ENCODE peak calls at places on chromosome 3, in four cellular contexts. H is stomach, X is tibial artery, G is left ventricle myocardium inferior. T is an unnamed sample.

GRCh38 chr3:48273594-48274211 is 32.8 kb downstream of the ZNF589 start:
- DNase-seq in H (peak; percentile 57), X (peak; percentile 47), G (no peak), T (peak; percentile 47)

GRCh38 chr3:181901626-181902025 is 189.9 kb downstream of the SOX2 start:
- DNase-seq in H (no peak), X (no peak), G (no peak), T (no peak)

GRCh38 chr3:25906132-25906906 is 116.4 kb downstream of the OXSM start:
- DNase-seq in H (no peak), X (no peak), G (no peak), T (no peak)

GRCh38 chr3:39277893-39278615 is 1.8 kb downstream of the CX3CR1 start:
- DNase-seq in H (no peak), X (no peak), G (no peak), T (no peak)

GRCh38 chr3:65883614-65884013 is 155.1 kb downstream of the MAGI1 start:
- DNase-seq in H (no peak), X (no peak), G (no peak), T (no peak)

GRCh38 chr3:128549283-128550112 is 56.5 kb upstream of the GATA2 start:
- DNase-seq in H (peak; percentile 29), X (peak; percentile 40), G (peak; percentile 70), T (peak; percentile 82)

GRCh38 chr3:117939628-117940027 is 1095.0 kb downstream of the IGSF11 start:
- DNase-seq in H (no peak), X (no peak), G (no peak), T (no peak)

GRCh38 chr3:192514081-192514753 is 213.1 kb downstream of the FGF12 start:
- DNase-seq in H (no peak), X (no peak), G (no peak), T (no peak)

GRCh38 chr3:51997935-51998596 is 2.4 kb upstream of the RPL29 start:
- DNase-seq in H (no peak), X (no peak), G (no peak), T (no peak)

GRCh38 chr3:178494376-178494775 is 41.9 kb upstream of the KCNMB2 start:
- DNase-seq in H (no peak), X (no peak), G (no peak), T (no peak)

GRCh38 chr3:156725706-156726105 is 51.3 kb downstream of the TIPARP start:
- DNase-seq in H (peak; percentile 32), X (no peak), G (no peak), T (no peak)

GRCh38 chr3:148991219-148992026 is at the start of gene GYG1:
- DNase-seq in H (peak; percentile 85), X (peak; percentile 77), G (peak; percentile 85), T (peak; percentile 82)

GRCh38 chr3:65526656-65527055 is 512.1 kb downstream of the MAGI1 start:
- DNase-seq in H (no peak), X (no peak), G (no peak), T (no peak)

GRCh38 chr3:43032217-43032545 is 53.1 kb downstream of the GASK1A start:
- DNase-seq in H (no peak), X (no peak), G (no peak), T (no peak)

GRCh38 chr3:14391033-14391432 is 11.4 kb upstream of the SLC6A6 start:
- DNase-seq in H (no peak), X (peak; percentile 71), G (peak; percentile 35), T (peak; percentile 71)

GRCh38 chr3:113838631-113839209 is at the start of gene GRAMD1C:
- DNase-seq in H (peak; percentile 91), X (peak; percentile 76), G (peak; percentile 86), T (peak; percentile 94)

GRCh38 chr3:191246628-191247027 is 47.6 kb downstream of the OSTN start:
- DNase-seq in H (no peak), X (no peak), G (no peak), T (no peak)

GRCh38 chr3:171986755-171987535 is 52.4 kb upstream of the FNDC3B start:
- DNase-seq in H (no peak), X (no peak), G (no peak), T (no peak)
- TF ChIP-seq CTCF in H (no peak), X (no peak), G (no peak), T (no peak)

DNA sequence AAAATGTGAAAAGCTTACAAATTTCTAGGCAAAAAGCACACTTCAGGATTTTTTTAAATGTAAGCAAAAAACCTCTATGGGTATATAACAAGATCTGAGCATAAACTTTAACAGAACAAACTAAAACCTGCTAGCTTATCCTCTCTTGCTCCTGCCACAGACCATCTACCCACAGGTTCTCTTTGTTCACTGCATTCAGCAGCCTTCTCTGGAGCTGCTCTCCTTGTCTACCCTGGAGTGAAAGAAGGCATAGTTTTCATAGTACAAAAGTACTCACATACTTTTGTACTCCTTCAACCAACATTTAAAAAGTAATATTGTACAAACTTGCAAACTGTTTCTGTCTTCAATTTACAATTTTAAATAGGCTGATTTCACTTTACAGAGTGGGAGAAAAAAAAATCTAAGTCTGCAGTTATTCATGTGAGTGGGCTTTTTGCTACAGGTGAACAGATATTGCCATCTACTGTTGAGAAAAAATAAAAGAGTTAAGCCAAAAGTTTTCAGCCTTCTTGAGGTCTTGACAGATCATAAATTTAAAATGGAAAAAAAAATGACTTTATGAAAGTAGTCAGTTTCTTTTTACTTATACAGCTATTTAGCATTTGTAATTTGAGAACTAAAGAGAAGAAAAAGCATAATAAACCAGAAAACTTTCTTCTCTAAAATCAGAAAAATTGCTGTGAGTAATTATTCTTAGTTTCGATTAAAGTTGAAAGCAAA is 20.4 kb downstream of the TERC start:
- DNase-seq in H (no peak), X (no peak), G (no peak), T (no peak)
- TF ChIP-seq CTCF in H (no peak), X (peak; percentile 9), G (peak; percentile 68), T (peak; percentile 25)

GRCh38 chr3:81237193-81237592 is 524.3 kb downstream of the GBE1 start:
- DNase-seq in H (no peak), X (no peak), G (no peak), T (no peak)
- TF ChIP-seq CTCF in H (no peak), X (no peak), G (no peak), T (no peak)

DNA sequence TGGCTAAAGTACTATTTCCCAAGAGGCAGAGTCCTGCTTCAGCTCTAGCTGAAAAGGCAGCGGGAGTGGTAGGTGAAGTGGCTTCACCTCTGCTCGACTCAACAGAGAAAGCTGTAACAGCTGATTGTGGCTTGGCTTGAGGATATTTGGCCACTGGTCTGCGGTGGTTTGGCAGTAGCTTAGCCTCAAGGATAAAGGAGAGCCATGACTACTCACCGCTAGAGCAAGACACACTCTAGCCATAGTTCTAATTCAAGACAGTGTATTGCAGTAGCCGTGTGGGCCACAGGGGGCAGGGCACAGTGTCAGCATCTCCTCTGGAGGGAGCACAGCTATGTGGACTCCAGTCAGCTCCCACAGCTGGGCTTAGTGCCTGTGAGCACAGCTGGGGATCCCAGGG is 23.5 kb downstream of the TPRG1 start:
- DNase-seq in H (no peak), X (no peak), G (no peak), T (no peak)
- TF ChIP-seq CTCF in H (no peak), X (no peak), G (no peak), T (no peak)

DNA sequence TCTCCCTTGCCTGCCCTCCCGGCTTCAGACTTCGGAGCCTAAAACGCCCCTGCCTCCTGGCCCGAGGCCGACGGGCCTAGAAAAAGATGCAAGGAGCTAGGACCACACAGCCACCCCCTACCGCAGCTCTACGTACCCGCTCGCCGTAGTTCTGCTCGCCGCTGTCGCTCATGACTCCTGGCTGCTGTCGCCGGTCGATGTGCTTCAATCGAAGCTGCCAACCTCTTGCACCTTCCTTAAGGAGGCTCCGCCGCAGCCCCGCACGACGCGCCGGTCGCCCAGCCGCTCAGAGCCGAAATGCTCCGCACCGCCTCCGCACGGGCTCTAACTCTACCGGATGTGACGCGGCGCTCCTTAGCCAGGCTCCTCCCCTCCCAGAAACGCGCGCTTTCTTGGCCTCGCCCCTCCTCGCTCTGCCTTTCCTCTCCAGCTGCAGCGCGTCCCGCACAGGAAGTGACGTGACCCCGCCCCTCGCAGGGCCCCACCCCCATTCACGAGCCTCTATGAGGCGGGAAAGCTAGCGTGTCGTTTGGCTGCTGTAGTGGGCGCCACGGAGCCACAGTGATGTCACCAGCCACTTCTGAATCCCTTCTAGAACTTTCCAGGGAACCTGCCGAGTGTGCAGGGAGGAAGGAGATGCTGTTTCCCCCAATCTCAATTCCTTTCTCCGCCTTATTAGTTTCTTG is at the start of gene TRA2B:
- DNase-seq in H (peak; percentile 99), X (peak; percentile 99), G (peak; percentile 99), T (peak; percentile 99)
- TF ChIP-seq CTCF in H (no peak), X (peak; percentile 16), G (peak; percentile 41), T (peak; percentile 25)